ENCODE peak calls at places on chromosomes 12 and 14, in four cellular contexts. N is spleen, D is stomach, U is ovary. A is an unnamed sample.

GRCh38 chr12:54215990-54216579 is 27.3 kb upstream of the SMUG1 start:
- DNase-seq in D (no peak), N (peak; percentile 82), U (peak; percentile 58), A (no peak)

GRCh38 chr12:89390802-89391673 is 38.7 kb upstream of the DUSP6 start:
- DNase-seq in N (no peak), U (no peak), D (no peak), A (no peak)

GRCh38 chr12:122878780-122879612 is 16.9 kb downstream of the VPS37B start:
- DNase-seq in D (peak; percentile 24), N (no peak), U (no peak), A (no peak)

GRCh38 chr12:39441189-39441962 is 1.5 kb downstream of the KIF21A start:
- DNase-seq in U (no peak), N (no peak), D (no peak), A (no peak)

GRCh38 chr14:85280074-85280473 is 249.9 kb upstream of the FLRT2 start:
- DNase-seq in N (no peak), D (no peak), U (no peak), A (no peak)

GRCh38 chr12:84920331-84920730 is 7.7 kb upstream of the SLC6A15 start:
- DNase-seq in D (no peak), U (no peak), N (no peak), A (no peak)

GRCh38 chr12:121949643-121950397 is 31.4 kb downstream of the CFAP251 start:
- DNase-seq in U (no peak), N (no peak), D (no peak), A (no peak)

GRCh38 chr12:41795066-41795465 is 349.6 kb downstream of the GXYLT1 start:
- DNase-seq in N (no peak), D (no peak), U (no peak), A (no peak)

GRCh38 chr14:105255021-105255507 is 6.7 kb downstream of the BTBD6 start:
- DNase-seq in U (no peak), D (no peak), N (no peak), A (no peak)

GRCh38 chr14:90599748-90600507 is 203.1 kb downstream of the CALM1 start:
- DNase-seq in D (no peak), U (no peak), N (no peak), A (peak; percentile 53)

GRCh38 chr12:49232940-49233841 is 31.7 kb upstream of the TUBA1C start:
- DNase-seq in D (peak; percentile 37), U (peak; percentile 63), N (peak; percentile 82), A (peak; percentile 80)

GRCh38 chr14:69614592-69614991 is 3.2 kb downstream of the SUSD6 start:
- DNase-seq in D (no peak), N (peak; percentile 87), U (no peak), A (no peak)

GRCh38 chr12:32161040-32161439 is 54.4 kb downstream of the BICD1 start:
- DNase-seq in D (no peak), U (no peak), N (no peak), A (no peak)

GRCh38 chr14:72844528-72844927 is 49.4 kb downstream of the DPF3 start:
- DNase-seq in U (no peak), N (no peak), D (no peak), A (no peak)

GRCh38 chr12:126198966-126199692 is 1133.9 kb downstream of the AACS start:
- DNase-seq in N (no peak), D (peak; percentile 43), U (no peak), A (no peak)

GRCh38 chr12:111361717-111362576 is 6.9 kb downstream of the PHETA1 start:
- DNase-seq in U (peak; percentile 55), N (peak; percentile 76), D (peak; percentile 85), A (no peak)

GRCh38 chr14:61420326-61420725 is 98.9 kb downstream of the PRKCH start:
- DNase-seq in N (no peak), D (no peak), U (no peak), A (no peak)

GRCh38 chr12:29566441-29566840 is 69.0 kb upstream of the OVCH1 start:
- DNase-seq in N (no peak), D (no peak), U (no peak), A (no peak)

GRCh38 chr14:54798465-54799124 is 104.0 kb downstream of the GCH1 start:
- DNase-seq in U (no peak), D (no peak), N (no peak), A (no peak)

GRCh38 chr14:31124197-31124596 is 83.4 kb downstream of the HECTD1 start:
- DNase-seq in D (no peak), U (no peak), N (no peak), A (no peak)

GRCh38 chr12:73106896-73107295 is 834.7 kb downstream of the TRHDE start:
- DNase-seq in D (no peak), U (no peak), N (no peak), A (no peak)

GRCh38 chr12:89663577-89664357 is 44.9 kb downstream of the ATP2B1 start:
- DNase-seq in U (no peak), D (no peak), N (no peak), A (no peak)

GRCh38 chr12:88922816-88923215 is 342.5 kb upstream of the KITLG start:
- DNase-seq in D (no peak), U (no peak), N (no peak), A (no peak)

GRCh38 chr12:1523558-1524050 is 70.8 kb downstream of the FBXL14 start:
- DNase-seq in D (no peak), N (no peak), U (no peak), A (peak; percentile 49)

GRCh38 chr12:57147641-57147944 is 174 bp upstream of the LRP1-AS start:
- DNase-seq in D (no peak), N (no peak), U (no peak), A (peak; percentile 78)

GRCh38 chr12:39103552-39104165 is 198.3 kb upstream of the CPNE8 start:
- DNase-seq in U (no peak), D (no peak), N (no peak), A (no peak)

GRCh38 chr14:71048393-71048792 is 141.1 kb downstream of the PCNX1 start:
- DNase-seq in N (no peak), D (no peak), U (no peak), A (no peak)

GRCh38 chr14:31952573-31952972 is 124.5 kb upstream of the ARHGAP5 start:
- DNase-seq in U (no peak), N (no peak), D (no peak), A (no peak)

GRCh38 chr12:43309845-43310405 is 242.1 kb downstream of the ADAMTS20 start:
- DNase-seq in D (no peak), U (no peak), N (no peak), A (no peak)

GRCh38 chr14:100115236-100115635 is 44.2 kb downstream of the DEGS2 start:
- DNase-seq in U (no peak), N (peak; percentile 31), D (no peak), A (no peak)

GRCh38 chr14:99534863-99535262 is 53.7 kb downstream of the CCNK start:
- DNase-seq in N (no peak), D (no peak), U (no peak), A (peak; percentile 90)

GRCh38 chr12:13343380-13343779 is 146.9 kb downstream of the EMP1 start:
- DNase-seq in N (no peak), U (no peak), D (no peak), A (no peak)

DNA sequence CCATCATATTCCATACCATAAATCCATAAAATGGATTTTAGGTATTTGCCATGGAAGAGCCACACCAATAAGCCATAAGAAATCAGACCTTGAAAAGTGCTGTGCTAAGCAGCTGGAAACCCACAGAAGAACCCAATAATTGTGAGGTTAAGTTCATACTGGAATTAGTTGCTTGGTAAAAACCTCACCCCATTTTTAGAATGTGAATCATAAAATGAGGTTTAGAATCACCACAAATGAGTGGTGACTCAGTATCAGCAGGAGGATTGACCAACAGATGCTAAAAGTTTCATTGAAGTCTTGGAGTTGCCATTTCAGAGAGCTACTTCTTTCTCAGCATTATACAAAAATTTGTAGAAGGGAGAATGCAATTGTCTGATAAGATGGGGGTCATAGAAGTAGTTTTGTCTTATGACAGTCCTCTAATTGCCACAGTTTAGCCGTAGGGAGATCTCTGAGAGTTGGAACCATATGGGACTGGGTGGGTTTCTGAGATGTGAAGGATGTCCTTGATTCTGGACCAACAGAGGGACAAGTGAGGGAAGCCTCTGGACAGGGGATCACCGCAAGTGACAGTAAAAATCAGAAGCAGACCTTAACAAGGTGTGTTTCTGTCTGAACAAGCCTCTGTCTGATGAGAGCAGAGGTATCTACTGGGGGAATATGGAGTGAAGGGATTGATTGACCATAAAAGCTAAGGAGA is 1.4 kb upstream of the STON2 start:
- DNase-seq in D (no peak), N (no peak), U (no peak), A (no peak)
- H3K4me3 ChIP-seq in D (no peak overlapping the region), N (no peak overlapping the region), U (no peak overlapping the region), A (no peak overlapping the region)

DNA sequence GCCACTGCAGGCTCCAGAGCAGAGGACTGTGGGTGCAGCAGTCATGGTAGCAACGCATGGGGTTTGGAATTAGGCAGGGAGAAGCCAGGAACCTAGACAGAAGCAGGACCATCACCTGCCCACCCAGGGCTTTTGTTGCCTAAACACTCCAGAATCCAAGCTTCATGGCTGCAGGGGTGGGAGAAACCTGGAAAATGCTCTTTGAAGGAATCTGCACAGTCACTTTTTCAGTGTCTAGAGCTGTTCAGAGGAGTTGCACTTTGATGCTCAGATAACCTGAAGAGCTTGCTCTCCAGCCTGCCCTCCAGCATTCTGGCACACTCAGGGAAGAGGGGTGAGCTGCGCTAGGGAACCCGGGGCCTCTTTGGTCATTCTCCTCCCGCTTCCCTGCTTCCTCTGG is 1.6 kb upstream of the CELA1 start:
- DNase-seq in U (no peak), D (no peak), N (no peak), A (no peak)
- TF ChIP-seq POLR2A in U (no peak), D (no peak), N (no peak), A (no peak)

DNA sequence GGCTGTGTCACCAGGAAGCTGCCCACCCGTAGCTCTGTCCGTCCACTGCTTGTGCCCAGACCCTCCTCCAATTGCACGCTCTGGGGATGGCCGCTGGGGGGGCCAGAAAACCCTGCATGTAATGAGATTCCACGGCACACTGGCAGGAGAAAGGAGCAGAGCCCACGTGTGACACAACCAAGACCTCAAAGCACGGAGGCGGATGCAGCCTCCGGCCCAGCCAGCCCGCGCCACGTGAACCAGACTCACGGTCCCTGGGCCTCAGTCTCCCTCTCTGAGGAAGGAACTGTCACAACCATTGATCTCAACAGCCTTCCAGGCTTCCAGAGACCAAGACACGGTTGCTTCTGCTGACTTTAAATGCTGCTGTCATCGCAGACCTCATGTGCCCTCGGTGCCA is 14.4 kb downstream of the ANHX start:
- DNase-seq in U (no peak), D (no peak), N (no peak), A (no peak)
- H3K27me3 ChIP-seq in U (no peaks in the 10 kb centered on the region), D (no peaks in the 10 kb centered on the region), N (no peaks in the 10 kb centered on the region), A (no peaks in the 10 kb centered on the region)

DNA sequence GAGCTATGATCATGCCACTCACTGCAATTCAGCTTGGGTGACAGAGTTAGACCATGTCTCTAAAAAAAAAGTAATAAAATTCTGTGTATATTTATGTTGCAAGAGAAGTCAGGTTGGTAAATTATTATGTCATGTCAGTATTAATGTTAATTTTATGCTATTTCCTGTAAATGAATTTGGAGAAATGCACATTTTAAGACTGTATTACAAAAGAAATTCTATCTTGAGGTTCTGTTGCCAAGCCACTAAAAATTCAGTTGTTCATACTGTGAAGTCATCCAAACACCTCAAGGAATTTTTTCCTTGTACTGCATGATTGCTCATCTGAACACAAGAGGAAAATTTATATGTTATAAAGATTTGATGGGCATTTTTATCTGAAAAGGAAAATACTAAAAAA is 23.4 kb upstream of the HMGA2 start:
- DNase-seq in D (no peak), U (no peak), N (no peak), A (no peak)
- H3K4me3 ChIP-seq in D (no peak overlapping the region), U (no peak overlapping the region), N (no peak overlapping the region), A (no peak overlapping the region)

A was measured in sigmoid colon.